ENCODE peak calls at places on chromosomes 12 and 14, in four cellular contexts. C is NCI-H446 treated with DMSO at 0.1 percent for 48 hours, Q is EL, F is HTR-8/SVneo. T is an unnamed sample.

GRCh38 chr14:37650356-37651037 is 55.1 kb downstream of the TTC6 start:
- DNase-seq in C (no peak), Q (no peak), F (no peak), T (no peak)

GRCh38 chr12:63052696-63053095 is 98.3 kb downstream of the AVPR1A start:
- DNase-seq in C (no peak), Q (no peak), F (no peak), T (no peak)

GRCh38 chr12:75890141-75890540 is 141.4 kb downstream of the PHLDA1 start:
- DNase-seq in C (no peak), Q (peak; percentile 28), F (no peak), T (no peak)

GRCh38 chr12:107526555-107527180 is 158.9 kb upstream of the PWP1 start:
- DNase-seq in C (no peak), Q (no peak), F (no peak), T (no peak)

GRCh38 chr12:113860059-113860820 is 105.9 kb downstream of the RBM19 start:
- DNase-seq in C (no peak), Q (no peak), F (no peak), T (no peak)

GRCh38 chr12:89343127-89343526 is 9.2 kb downstream of the DUSP6 start:
- DNase-seq in C (no peak), Q (no peak), F (no peak), T (no peak)

GRCh38 chr14:91614187-91614586 is 104.1 kb upstream of the PPP4R3A start:
- DNase-seq in C (no peak), Q (no peak), F (no peak), T (peak; percentile 16)

GRCh38 chr12:52634266-52635056 is 16.1 kb upstream of the KRT73 start:
- DNase-seq in C (peak; percentile 82), Q (no peak), F (no peak), T (no peak)

GRCh38 chr12:80763874-80764273 is 47.2 kb downstream of the MYF5 start:
- DNase-seq in C (peak; percentile 31), Q (peak; percentile 70), F (peak; percentile 5), T (peak; percentile 27)

GRCh38 chr12:68910128-68910527 is 22.8 kb downstream of the CPM start:
- DNase-seq in C (no peak), Q (peak; percentile 42), F (no peak), T (no peak)

GRCh38 chr12:123733243-123733642 is 21.1 kb downstream of the ATP6V0A2 start:
- DNase-seq in C (no peak), Q (no peak), F (no peak), T (no peak)

GRCh38 chr12:11651377-11651776 is 1.9 kb downstream of the ETV6 start:
- DNase-seq in C (no peak), Q (no peak), F (no peak), T (no peak)

GRCh38 chr14:22427771-22428228 is 161.2 kb downstream of the DAD1 start:
- DNase-seq in C (no peak), Q (peak; percentile 24), F (peak; percentile 12), T (no peak)

GRCh38 chr14:77251870-77252269 is 19.1 kb downstream of the NGB start:
- DNase-seq in C (no peak), Q (no peak), F (no peak), T (no peak)

GRCh38 chr14:99733551-99734405 is 49.7 kb downstream of the CYP46A1 start:
- DNase-seq in C (no peak), Q (no peak), F (no peak), T (no peak)

GRCh38 chr12:9992296-9992695 is 6.6 kb downstream of the CLEC1B start:
- DNase-seq in C (no peak), Q (no peak), F (no peak), T (no peak)

GRCh38 chr12:121803861-121804416 is at the start of gene SETD1B:
- DNase-seq in C (no peak), Q (peak; percentile 69), F (no peak), T (peak; percentile 71)

GRCh38 chr12:46387697-46388096 is 15.1 kb upstream of the SLC38A2 start:
- DNase-seq in C (no peak), Q (no peak), F (no peak), T (no peak)

GRCh38 chr14:68283378-68284123 is 464.0 kb downstream of the RAD51B start:
- DNase-seq in C (no peak), Q (no peak), F (no peak), T (no peak)